ENCODE peak calls at places on chromosomes 1 and 21, in four cellular contexts. One of them, this sample, is unnamed.

GRCh38 chr1:21220815-21221214 is 44.1 kb upstream of the EIF4G3 start:
- DNase-seq in A673: peak
- DNase-seq in lower lobe of right lung: no peak
- DNase-seq in GM13977: no peak
- DNase-seq in this sample: no peak

GRCh38 chr1:27554777-27555699 is 48.9 kb downstream of the AHDC1 start:
- DNase-seq in GM13977: no peak
- DNase-seq in A673: no peak
- DNase-seq in lower lobe of right lung: no peak
- DNase-seq in this sample: no peak

GRCh38 chr1:25743164-25744139 is 56.5 kb upstream of the SELENON start:
- DNase-seq in lower lobe of right lung: peak
- DNase-seq in A673: no peak
- DNase-seq in GM13977: no peak
- DNase-seq in this sample: peak

GRCh38 chr1:65420590-65421340 is at the start of the genes LEPR and LEPROT:
- DNase-seq in lower lobe of right lung: no peak
- DNase-seq in GM13977: no peak
- DNase-seq in A673: peak
- DNase-seq in this sample: peak

GRCh38 chr1:175933801-175934200 is 190.4 kb upstream of the TNR start:
- DNase-seq in A673: no peak
- DNase-seq in GM13977: no peak
- DNase-seq in lower lobe of right lung: no peak
- DNase-seq in this sample: no peak

GRCh38 chr1:218775476-218776170 is 398.1 kb upstream of the LYPLAL1 start:
- DNase-seq in GM13977: no peak
- DNase-seq in lower lobe of right lung: no peak
- DNase-seq in A673: no peak
- DNase-seq in this sample: no peak

GRCh38 chr1:93079685-93080141 is 630 bp downstream of the MTF2 start:
- DNase-seq in lower lobe of right lung: peak
- DNase-seq in GM13977: no peak
- DNase-seq in A673: peak
- DNase-seq in this sample: peak

GRCh38 chr1:41637367-41637766 is 152.9 kb upstream of the EDN2 start:
- DNase-seq in GM13977: no peak
- DNase-seq in A673: no peak
- DNase-seq in lower lobe of right lung: no peak
- DNase-seq in this sample: no peak

GRCh38 chr1:172763088-172763487 is 104.2 kb downstream of the FASLG start:
- DNase-seq in A673: no peak
- DNase-seq in GM13977: no peak
- DNase-seq in lower lobe of right lung: no peak
- DNase-seq in this sample: no peak

GRCh38 chr1:239155466-239155865 is 230.9 kb upstream of the CHRM3 start:
- DNase-seq in GM13977: no peak
- DNase-seq in A673: no peak
- DNase-seq in lower lobe of right lung: no peak
- DNase-seq in this sample: peak

GRCh38 chr1:26391450-26391849 is 18.9 kb upstream of the ZNF683 start:
- DNase-seq in lower lobe of right lung: no peak
- DNase-seq in A673: no peak
- DNase-seq in GM13977: no peak
- DNase-seq in this sample: peak

GRCh38 chr1:29703596-29703995 is 467.3 kb downstream of the PTPRU start:
- DNase-seq in GM13977: peak
- DNase-seq in A673: peak
- DNase-seq in lower lobe of right lung: no peak
- DNase-seq in this sample: peak

GRCh38 chr1:56576880-56577858 is 2.2 kb downstream of the PLPP3 start:
- DNase-seq in A673: peak
- DNase-seq in GM13977: peak
- DNase-seq in lower lobe of right lung: no peak
- DNase-seq in this sample: no peak

GRCh38 chr21:41678944-41679343 is 87.9 kb downstream of the RIPK4 start:
- DNase-seq in A673: peak
- DNase-seq in lower lobe of right lung: peak
- DNase-seq in GM13977: no peak
- DNase-seq in this sample: peak

GRCh38 chr1:226814751-226815496 is 55.5 kb upstream of the PSEN2 start:
- DNase-seq in GM13977: no peak
- DNase-seq in A673: no peak
- DNase-seq in lower lobe of right lung: peak
- DNase-seq in this sample: no peak

GRCh38 chr1:31266547-31266946 is 26.9 kb upstream of the NKAIN1 start:
- DNase-seq in GM13977: no peak
- DNase-seq in A673: no peak
- DNase-seq in lower lobe of right lung: no peak
- DNase-seq in this sample: no peak

GRCh38 chr21:46109251-46110221 is 11.6 kb downstream of the COL6A2 start:
- DNase-seq in GM13977: no peak
- DNase-seq in A673: no peak
- DNase-seq in lower lobe of right lung: no peak
- DNase-seq in this sample: peak

GRCh38 chr1:90007979-90008404 is 13.1 kb downstream of the ZNF326 start:
- DNase-seq in A673: no peak
- DNase-seq in GM13977: no peak
- DNase-seq in lower lobe of right lung: no peak
- DNase-seq in this sample: no peak

GRCh38 chr1:6730473-6730872 is 28.9 kb upstream of the DNAJC11 start:
- DNase-seq in lower lobe of right lung: no peak
- DNase-seq in A673: no peak
- DNase-seq in GM13977: no peak
- DNase-seq in this sample: no peak

GRCh38 chr1:147162093-147162492 is 10.2 kb downstream of the PRKAB2 start:
- DNase-seq in lower lobe of right lung: no peak
- DNase-seq in A673: no peak
- DNase-seq in GM13977: no peak
- DNase-seq in this sample: no peak

GRCh38 chr1:115062542-115063004 is 26.7 kb downstream of the TSPAN2 start:
- DNase-seq in GM13977: peak
- DNase-seq in A673: peak
- DNase-seq in lower lobe of right lung: peak
- DNase-seq in this sample: no peak

GRCh38 chr1:183942933-183943693 is 94.4 kb downstream of the COLGALT2 start:
- DNase-seq in A673: peak
- DNase-seq in lower lobe of right lung: peak
- DNase-seq in GM13977: no peak
- DNase-seq in this sample: no peak

GRCh38 chr1:178724386-178724733 is 684 bp upstream of the RALGPS2 start:
- DNase-seq in lower lobe of right lung: no peak
- DNase-seq in GM13977: no peak
- DNase-seq in A673: no peak
- DNase-seq in this sample: no peak

GRCh38 chr1:202710070-202711025 is at the start of gene SYT2:
- DNase-seq in GM13977: no peak
- DNase-seq in A673: peak
- DNase-seq in lower lobe of right lung: no peak
- DNase-seq in this sample: peak

GRCh38 chr1:241767737-241768136 is 80.3 kb upstream of the EXO1 start:
- DNase-seq in A673: no peak
- DNase-seq in lower lobe of right lung: no peak
- DNase-seq in GM13977: no peak
- DNase-seq in this sample: no peak

GRCh38 chr1:65963161-65963888 is 170.6 kb downstream of the PDE4B start:
- DNase-seq in A673: no peak
- DNase-seq in lower lobe of right lung: no peak
- DNase-seq in GM13977: no peak
- DNase-seq in this sample: no peak

GRCh38 chr1:109493805-109494539 is at the start of gene CYB561D1:
- DNase-seq in lower lobe of right lung: peak
- DNase-seq in GM13977: peak
- DNase-seq in A673: peak
- DNase-seq in this sample: peak

GRCh38 chr21:40186036-40186435 is 318.8 kb downstream of the PCP4 start:
- DNase-seq in lower lobe of right lung: no peak
- DNase-seq in A673: no peak
- DNase-seq in GM13977: no peak
- DNase-seq in this sample: no peak

GRCh38 chr1:233364695-233365539 is 37.4 kb downstream of the MAP3K21 start:
- DNase-seq in lower lobe of right lung: no peak
- DNase-seq in GM13977: peak
- DNase-seq in A673: peak
- DNase-seq in this sample: no peak
- TF ChIP-seq CTCF in lower lobe of right lung: peak
- TF ChIP-seq CTCF in GM13977: peak
- TF ChIP-seq CTCF in A673: peak
- TF ChIP-seq CTCF in this sample: peak

GRCh38 chr1:112673589-112674439 is 645 bp upstream of the MOV10 start:
- DNase-seq in lower lobe of right lung: no peak
- DNase-seq in A673: peak
- DNase-seq in GM13977: no peak
- DNase-seq in this sample: no peak
- TF ChIP-seq CTCF in lower lobe of right lung: peak
- TF ChIP-seq CTCF in A673: peak
- TF ChIP-seq CTCF in GM13977: peak
- TF ChIP-seq CTCF in this sample: peak

GRCh38 chr1:155003227-155003765 is 694 bp downstream of the ZBTB7B start:
- DNase-seq in GM13977: no peak
- DNase-seq in A673: peak
- DNase-seq in lower lobe of right lung: no peak
- DNase-seq in this sample: no peak

GRCh38 chr1:155000725-155001437 is 1.7 kb upstream of the ZBTB7B start:
- DNase-seq in GM13977: peak
- DNase-seq in A673: peak
- DNase-seq in lower lobe of right lung: peak
- DNase-seq in this sample: peak

GRCh38 chr1:155002479-155003226 is at the start of gene ZBTB7B:
- DNase-seq in GM13977: peak
- DNase-seq in lower lobe of right lung: peak
- DNase-seq in A673: peak
- DNase-seq in this sample: no peak

GRCh38 chr1:155001438-155001687 is 1.2 kb upstream of the ZBTB7B start:
- DNase-seq in A673: peak
- DNase-seq in GM13977: no peak
- DNase-seq in lower lobe of right lung: no peak
- DNase-seq in this sample: no peak

GRCh38 chr1:155001688-155002474 is 721 bp upstream of the ZBTB7B start:
- DNase-seq in A673: peak
- DNase-seq in GM13977: peak
- DNase-seq in lower lobe of right lung: peak
- DNase-seq in this sample: peak
- TF ChIP-seq CTCF in A673: peak
- TF ChIP-seq CTCF in GM13977: peak
- TF ChIP-seq CTCF in lower lobe of right lung: peak
- TF ChIP-seq CTCF in this sample: no peak

DNA sequence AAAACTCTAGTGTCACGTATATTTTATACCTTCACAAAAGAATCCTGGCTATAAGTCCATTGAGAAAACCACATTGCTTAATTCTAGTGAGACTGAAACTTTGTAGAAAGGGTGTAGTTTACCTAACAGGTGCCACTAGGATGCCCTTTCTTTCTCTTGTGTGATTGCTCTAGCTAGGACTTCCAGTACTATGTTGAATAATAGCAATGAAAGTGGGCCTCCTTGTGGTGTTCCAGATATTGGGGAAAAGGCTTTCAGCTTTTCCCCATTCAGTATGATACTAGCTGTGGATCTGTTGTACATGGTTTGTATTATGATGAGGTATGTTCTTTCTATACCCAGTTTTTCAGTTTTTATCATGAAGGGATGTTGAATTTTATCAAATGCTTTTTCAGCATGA is 39.7 kb upstream of the CHODL start:
- DNase-seq in A673: peak
- DNase-seq in GM13977: no peak
- DNase-seq in lower lobe of right lung: no peak
- DNase-seq in this sample: no peak
- TF ChIP-seq CTCF in A673: peak
- TF ChIP-seq CTCF in GM13977: no peak
- TF ChIP-seq CTCF in lower lobe of right lung: peak
- TF ChIP-seq CTCF in this sample: no peak

GRCh38 chr1:158002630-158003408 is 9.4 kb downstream of the KIRREL1 start:
- DNase-seq in GM13977: no peak
- DNase-seq in lower lobe of right lung: no peak
- DNase-seq in A673: peak
- DNase-seq in this sample: no peak
- TF ChIP-seq CTCF in GM13977: no peak
- TF ChIP-seq CTCF in lower lobe of right lung: no peak
- TF ChIP-seq CTCF in A673: no peak
- TF ChIP-seq CTCF in this sample: no peak

This sample was measured in glutamatergic neuron.